ENCODE peak calls at places on chromosome 1, in nine cellular contexts. F is endothelial cell; R is AG10803; K is A549; C is keratinocyte; W is COR-L47; Z is activated gamma-delta T cell treated with anti-CD3 and anti-CD28 coated beads, Interleukin-2, amount 50 U/mL, for 16 hours; U is activated CD4-positive, alpha-beta T cell treated with anti-CD3 and anti-CD28 coated beads, Interleukin-2, amount 50 U/mL, for 24 hours; X is ascending aorta. S is an unnamed sample.

GRCh38 chr1:2374260-2375155 is 16.8 kb downstream of the MORN1 start:
- DNase-seq in F (no peak), R (no peak), K (no peak), C (no peak), W (no peak), Z (no peak), U (no peak), X (no peak), S (no peak)

GRCh38 chr1:34980715-34981114 is 4.4 kb downstream of the TMEM35B start:
- DNase-seq in F (no peak), R (no peak), K (no peak), C (no peak), W (no peak), Z (no peak), U (no peak), X (no peak), S (no peak)

GRCh38 chr1:10823000-10823401 is 26.6 kb upstream of the CASZ1 start:
- DNase-seq in F (no peak), R (no peak), K (no peak), C (no peak), W (no peak), Z (no peak), U (no peak), X (no peak), S (peak)

GRCh38 chr1:60832372-60832771 is 250.0 kb upstream of the NFIA start:
- DNase-seq in F (no peak), R (no peak), K (no peak), C (no peak), W (no peak), Z (no peak), U (no peak), X (no peak), S (no peak)

GRCh38 chr1:201108614-201109013 is 3.6 kb downstream of the CACNA1S start:
- DNase-seq in F (no peak), R (no peak), K (no peak), C (no peak), W (peak), Z (no peak), U (no peak), X (no peak), S (no peak)

GRCh38 chr1:107541412-107541811 is 400.6 kb downstream of the NTNG1 start:
- DNase-seq in F (no peak), R (no peak), K (no peak), C (no peak), W (no peak), Z (no peak), U (no peak), X (no peak), S (no peak)

GRCh38 chr1:201053155-201053860 is 29.8 kb upstream of the KIF21B start:
- DNase-seq in F (no peak), R (no peak), K (no peak), C (no peak), W (no peak), Z (no peak), U (no peak), X (no peak), S (no peak)

GRCh38 chr1:58436615-58437297 is 109.8 kb downstream of the OMA1 start:
- DNase-seq in F (no peak), R (no peak), K (no peak), C (no peak), W (no peak), Z (no peak), U (no peak), X (no peak), S (no peak)

GRCh38 chr1:93061895-93062792 is 16.9 kb upstream of the MTF2 start:
- DNase-seq in F (no peak), R (no peak), K (no peak), C (no peak), W (peak), Z (no peak), U (no peak), X (no peak), S (peak)

GRCh38 chr1:150236614-150236934 is 662 bp upstream of the ANP32E start:
- DNase-seq in F (no peak), R (no peak), K (peak), C (no peak), W (no peak), Z (no peak), U (no peak), X (no peak), S (no peak)

GRCh38 chr1:70034403-70034802 is 171.0 kb downstream of the LRRC40 start:
- DNase-seq in F (peak), R (peak), K (no peak), C (peak), W (peak), Z (no peak), U (no peak), X (no peak), S (no peak)

GRCh38 chr1:53878492-53879105 is 11.0 kb downstream of the YIPF1 start:
- DNase-seq in F (no peak), R (peak), K (peak), C (peak), W (peak), Z (no peak), U (no peak), X (no peak), S (peak)

GRCh38 chr1:189962171-189962570 is 515.5 kb downstream of the BRINP3 start:
- DNase-seq in F (no peak), R (peak), K (no peak), C (no peak), W (no peak), Z (no peak), U (no peak), X (no peak), S (no peak)

GRCh38 chr1:225445644-225446297 is 17.9 kb upstream of the LBR start:
- DNase-seq in F (no peak), R (no peak), K (no peak), C (no peak), W (no peak), Z (no peak), U (no peak), X (no peak), S (no peak)

GRCh38 chr1:164559342-164560070 is 522 bp downstream of the PBX1 start:
- DNase-seq in F (peak), R (no peak), K (peak), C (no peak), W (peak), Z (no peak), U (no peak), X (no peak), S (peak)

GRCh38 chr1:64834734-64835133 is 89.9 kb downstream of the RAVER2 start:
- DNase-seq in F (no peak), R (peak), K (no peak), C (no peak), W (no peak), Z (no peak), U (no peak), X (no peak), S (no peak)

GRCh38 chr1:169102567-169102966 is 3.9 kb upstream of the ATP1B1 start:
- DNase-seq in F (no peak), R (peak), K (no peak), C (peak), W (peak), Z (no peak), U (no peak), X (no peak), S (peak)

GRCh38 chr1:202144510-202145324 is at the start of gene ARL8A:
- DNase-seq in F (peak), R (peak), K (peak), C (no peak), W (peak), Z (peak), U (no peak), X (no peak), S (peak)

GRCh38 chr1:32071758-32072621 is 749 bp upstream of the TMEM39B start:
- DNase-seq in F (no peak), R (peak), K (no peak), C (no peak), W (no peak), Z (no peak), U (no peak), X (no peak), S (no peak)

GRCh38 chr1:23027352-23027907 is 8.2 kb downstream of the KDM1A start:
- DNase-seq in F (no peak), R (no peak), K (no peak), C (no peak), W (no peak), Z (no peak), U (no peak), X (no peak), S (no peak)

GRCh38 chr1:231919269-231919886 is 292.8 kb downstream of the DISC1 start:
- DNase-seq in F (no peak), R (no peak), K (no peak), C (no peak), W (no peak), Z (no peak), U (no peak), X (no peak), S (no peak)

GRCh38 chr1:238052496-238053266 is 162.0 kb upstream of the ZP4 start:
- DNase-seq in F (no peak), R (no peak), K (no peak), C (peak), W (no peak), Z (no peak), U (no peak), X (no peak), S (no peak)

GRCh38 chr1:248873409-248873992 is 14.6 kb upstream of the ZNF692 start:
- DNase-seq in F (peak), R (peak), K (peak), C (peak), W (peak), Z (peak), U (peak), X (peak), S (peak)

GRCh38 chr1:165451696-165452095 is 6.8 kb upstream of the RXRG start:
- DNase-seq in F (no peak), R (no peak), K (no peak), C (no peak), W (no peak), Z (no peak), U (no peak), X (no peak), S (no peak)

GRCh38 chr1:183291802-183292515 is 105.9 kb downstream of the LAMC2 start:
- DNase-seq in F (no peak), R (peak), K (no peak), C (no peak), W (peak), Z (no peak), U (no peak), X (no peak), S (no peak)

GRCh38 chr1:150268342-150268705 is 492 bp downstream of the APH1A start:
- DNase-seq in F (peak), R (peak), K (peak), C (no peak), W (no peak), Z (no peak), U (no peak), X (no peak), S (no peak)

GRCh38 chr1:2375246-2375922 is 16.0 kb downstream of the MORN1 start:
- DNase-seq in F (no peak), R (no peak), K (no peak), C (no peak), W (no peak), Z (no peak), U (no peak), X (no peak), S (no peak)

GRCh38 chr1:15522551-15522950 is 1.5 kb downstream of the CASP9 start:
- DNase-seq in F (no peak), R (no peak), K (no peak), C (no peak), W (no peak), Z (no peak), U (no peak), X (no peak), S (no peak)

GRCh38 chr1:218390625-218391024 is 45.5 kb downstream of the TGFB2 start:
- DNase-seq in F (no peak), R (no peak), K (no peak), C (no peak), W (peak), Z (no peak), U (no peak), X (no peak), S (no peak)

GRCh38 chr1:223401873-223402789 is 8.9 kb downstream of the CCDC185 start:
- DNase-seq in F (no peak), R (peak), K (peak), C (peak), W (no peak), Z (no peak), U (no peak), X (no peak), S (no peak)

GRCh38 chr1:53371121-53371666 is 43.3 kb upstream of the LRP8 start:
- DNase-seq in F (no peak), R (no peak), K (no peak), C (no peak), W (no peak), Z (no peak), U (no peak), X (no peak), S (no peak)

GRCh38 chr1:117795190-117795589 is 134.2 kb downstream of the GDAP2 start:
- DNase-seq in F (no peak), R (peak), K (no peak), C (peak), W (no peak), Z (no peak), U (no peak), X (no peak), S (no peak)

GRCh38 chr1:246351726-246352125 is 155.4 kb downstream of the SMYD3 start:
- DNase-seq in F (no peak), R (no peak), K (no peak), C (no peak), W (no peak), Z (no peak), U (no peak), X (no peak), S (no peak)

GRCh38 chr1:153857505-153857904 is 65.3 kb downstream of the GATAD2B start:
- DNase-seq in F (no peak), R (no peak), K (no peak), C (no peak), W (no peak), Z (no peak), U (no peak), X (no peak), S (no peak)

GRCh38 chr1:193473932-193474331 is 287.5 kb upstream of the B3GALT2 start:
- DNase-seq in F (no peak), R (no peak), K (no peak), C (no peak), W (no peak), Z (no peak), U (no peak), X (no peak), S (no peak)

GRCh38 chr1:28087614-28088167 is 719 bp downstream of the EYA3 start:
- DNase-seq in F (peak), R (peak), K (no peak), C (no peak), W (no peak), Z (no peak), U (peak), X (no peak), S (no peak)

GRCh38 chr1:35564037-35564883 is 6.7 kb downstream of the NCDN start:
- DNase-seq in F (peak), R (peak), K (peak), C (no peak), W (peak), Z (peak), U (peak), X (no peak), S (peak)

GRCh38 chr1:58994664-58995063 is 210.8 kb upstream of the JUN start:
- DNase-seq in F (no peak), R (peak), K (no peak), C (no peak), W (no peak), Z (no peak), U (no peak), X (no peak), S (no peak)

GRCh38 chr1:207887542-207887941 is 23.4 kb downstream of the CD34 start:
- DNase-seq in F (no peak), R (no peak), K (no peak), C (no peak), W (no peak), Z (no peak), U (no peak), X (no peak), S (no peak)

S was measured in hippocampal formation.